ENCODE peak calls at places on chromosomes 7 and 10, in seven cellular contexts. R is H1, E is endothelial cell of umbilical vein, U is HCT116, B is GM12878, A is HepG2, C is SK-N-SH. M is an unnamed sample.

GRCh38 chr7:5424689-5425506 is 1.3 kb upstream of the TNRC18 start:
- DNase-seq in R (no peak), E (peak), U (no peak), B (no peak), A (peak), C (no peak), M (no peak)

GRCh38 chr7:95776561-95777185 is 4.3 kb downstream of the DYNC1I1 start:
- DNase-seq in R (no peak), E (no peak), U (no peak), B (no peak), A (no peak), C (no peak), M (no peak)

GRCh38 chr10:72340911-72341310 is 13.8 kb downstream of the DNAJB12 start:
- DNase-seq in R (no peak), E (no peak), U (no peak), B (no peak), A (no peak), C (no peak), M (no peak)

GRCh38 chr7:108459922-108460551 is 3.8 kb upstream of the NRCAM start:
- DNase-seq in R (no peak), E (peak), U (peak), B (no peak), A (peak), C (peak), M (peak)

GRCh38 chr10:85060944-85061343 is 732.6 kb downstream of the CCSER2 start:
- DNase-seq in R (no peak), E (no peak), U (no peak), B (no peak), A (no peak), C (no peak), M (no peak)

GRCh38 chr7:106563466-106564150 is 97.3 kb downstream of the CCDC71L start:
- DNase-seq in R (no peak), E (no peak), U (no peak), B (no peak), A (no peak), C (no peak), M (peak)

GRCh38 chr10:99920901-99921300 is 88.8 kb downstream of the DNMBP start:
- DNase-seq in R (no peak), E (peak), U (no peak), B (no peak), A (no peak), C (no peak), M (no peak)

GRCh38 chr7:1829111-1829510 is 159.0 kb downstream of the ELFN1 start:
- DNase-seq in R (no peak), E (no peak), U (no peak), B (no peak), A (no peak), C (no peak), M (no peak)

GRCh38 chr10:72320676-72321247 is 34.0 kb downstream of the DNAJB12 start:
- DNase-seq in R (peak), E (peak), U (peak), B (peak), A (peak), C (peak), M (peak)

GRCh38 chr10:109877546-109877945 is 45.8 kb downstream of the XPNPEP1 start:
- DNase-seq in R (no peak), E (no peak), U (no peak), B (no peak), A (no peak), C (no peak), M (no peak)

DNA sequence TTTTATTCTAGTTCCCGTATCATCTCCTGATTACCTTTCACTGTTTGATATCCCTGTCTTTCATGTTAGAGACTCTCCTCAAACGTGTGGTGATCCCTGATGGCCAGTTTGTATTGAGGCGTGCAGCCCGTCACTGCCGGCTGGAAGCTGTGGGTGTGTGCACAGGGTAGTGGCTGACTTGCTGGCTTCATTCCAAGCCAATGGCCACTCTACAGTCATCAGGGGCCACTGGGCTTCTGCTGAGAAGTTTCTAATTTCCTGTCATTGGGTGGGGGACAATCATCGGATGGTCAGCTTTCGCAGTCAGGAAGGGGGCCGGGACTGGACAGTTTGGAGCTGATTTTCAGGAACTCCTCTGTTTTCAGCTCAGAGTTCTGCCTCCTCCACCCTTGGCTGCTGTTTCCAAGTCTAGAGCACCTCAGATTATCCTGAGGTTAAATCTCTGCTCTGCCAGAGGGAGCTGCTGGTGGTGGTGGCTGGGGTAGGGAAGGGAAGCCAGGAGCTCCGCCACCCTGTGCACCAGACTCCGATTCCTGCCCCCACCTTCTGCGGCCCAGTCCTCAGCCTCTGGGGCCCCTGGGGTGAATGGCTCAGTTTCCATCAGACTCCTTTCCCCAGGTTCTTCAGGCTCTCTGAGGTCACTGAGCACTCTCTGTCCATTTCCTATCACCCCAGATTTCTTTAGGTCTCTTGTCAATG is 34.9 kb downstream of the BAIAP2L1 start:
- DNase-seq in R (no peak), E (peak), U (no peak), B (no peak), A (no peak), C (no peak), M (peak)
- TF ChIP-seq POLR2AphosphoS5 in R (no peak), E (no peak), U (no peak), B (no peak), A (no peak), C (no peak), M (no peak)

DNA sequence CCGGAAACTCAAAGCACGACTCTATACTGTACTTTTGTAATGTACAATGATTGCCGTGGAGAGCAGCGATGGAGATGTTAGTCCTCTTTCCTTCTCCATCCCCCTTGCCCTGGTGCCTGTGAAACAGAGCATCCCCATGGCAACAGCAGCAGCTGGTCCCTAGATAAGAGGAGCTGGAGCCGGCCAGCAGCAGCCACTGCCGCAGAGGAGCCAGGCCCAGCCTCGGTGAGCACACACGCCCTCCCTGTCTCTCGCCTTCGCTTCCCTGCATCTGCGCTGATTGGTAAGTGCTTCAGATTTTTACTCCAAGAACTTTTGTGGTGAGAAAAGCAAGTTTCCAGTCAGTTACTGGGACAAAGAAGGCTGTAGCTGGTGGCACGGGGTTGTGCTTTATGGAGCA is at the start of gene PPP1R17:
- DNase-seq in R (no peak), E (no peak), U (no peak), B (no peak), A (no peak), C (peak), M (peak)
- TF ChIP-seq MAX in R (no peak), E (no peak), U (no peak), B (no peak), A (no peak), C (no peak), M (no peak)

DNA sequence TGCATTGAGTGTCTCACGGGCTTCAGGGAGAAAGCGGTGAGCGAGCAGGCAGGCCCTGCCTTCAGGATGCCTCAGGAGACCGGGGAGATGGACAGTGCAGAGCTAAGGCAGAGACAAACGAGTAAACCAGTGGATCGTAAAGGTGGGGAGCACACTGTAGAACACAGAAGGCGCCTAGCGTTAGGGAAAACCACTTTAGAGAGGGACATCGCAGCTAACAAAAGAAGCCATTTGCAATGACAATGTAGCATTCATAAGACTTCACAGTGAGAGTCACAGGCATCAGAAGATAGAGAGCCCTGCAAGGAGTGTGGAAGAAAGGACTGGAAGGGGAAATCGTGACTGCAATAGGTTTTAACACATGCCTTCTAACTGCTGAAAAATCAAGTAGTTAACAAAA is 54.9 kb upstream of the TMEM273 start:
- DNase-seq in R (peak), E (no peak), U (no peak), B (no peak), A (no peak), C (no peak), M (no peak)
- TF ChIP-seq POLR2AphosphoS5 in R (peak), E (no peak), U (no peak), B (no peak), A (no peak), C (no peak), M (no peak)

DNA sequence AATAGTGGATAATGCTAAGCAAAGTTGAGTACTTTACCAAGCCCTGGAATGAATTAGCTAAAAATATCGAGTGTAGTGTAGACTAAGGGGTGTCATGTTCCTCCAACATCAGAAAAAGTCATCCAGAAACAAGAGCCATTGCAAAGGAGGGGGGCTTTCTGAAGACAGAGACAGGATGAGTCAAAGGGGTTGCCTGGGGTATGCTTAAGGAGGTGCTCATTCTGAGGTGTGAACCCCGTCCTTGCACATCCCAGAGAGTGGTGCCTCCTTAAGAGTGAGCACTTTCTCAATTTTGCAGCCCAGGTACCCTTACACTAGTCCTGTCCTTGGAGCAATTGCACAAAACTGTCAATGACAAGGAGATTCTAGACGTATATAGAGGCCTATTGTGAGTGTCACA is 43.1 kb upstream of the C10orf71 start:
- DNase-seq in R (no peak), E (no peak), U (no peak), B (no peak), A (no peak), C (no peak), M (no peak)
- TF ChIP-seq MAX in R (no peak), E (no peak), U (no peak), B (no peak), A (no peak), C (no peak), M (no peak)

GRCh38 chr10:43350686-43351085 is 20.8 kb upstream of the FXYD4 start:
- DNase-seq in R (no peak), E (no peak), U (no peak), B (no peak), A (no peak), C (peak), M (no peak)
- TF ChIP-seq POLR2AphosphoS5 in R (no peak), E (no peak), U (no peak), B (no peak), A (no peak), C (no peak), M (no peak)

GRCh38 chr7:94412762-94413322 is 18.1 kb downstream of the COL1A2 start:
- DNase-seq in R (no peak), E (no peak), U (no peak), B (no peak), A (no peak), C (no peak), M (no peak)

GRCh38 chr7:94417261-94417660 is 22.6 kb downstream of the COL1A2 start:
- DNase-seq in R (no peak), E (no peak), U (no peak), B (no peak), A (no peak), C (no peak), M (no peak)

GRCh38 chr7:94417921-94418320 is 23.2 kb downstream of the COL1A2 start:
- DNase-seq in R (no peak), E (no peak), U (no peak), B (no peak), A (no peak), C (no peak), M (no peak)

GRCh38 chr7:94410471-94411466 is 16.1 kb downstream of the COL1A2 start:
- DNase-seq in R (no peak), E (no peak), U (no peak), B (no peak), A (no peak), C (peak), M (no peak)

DNA sequence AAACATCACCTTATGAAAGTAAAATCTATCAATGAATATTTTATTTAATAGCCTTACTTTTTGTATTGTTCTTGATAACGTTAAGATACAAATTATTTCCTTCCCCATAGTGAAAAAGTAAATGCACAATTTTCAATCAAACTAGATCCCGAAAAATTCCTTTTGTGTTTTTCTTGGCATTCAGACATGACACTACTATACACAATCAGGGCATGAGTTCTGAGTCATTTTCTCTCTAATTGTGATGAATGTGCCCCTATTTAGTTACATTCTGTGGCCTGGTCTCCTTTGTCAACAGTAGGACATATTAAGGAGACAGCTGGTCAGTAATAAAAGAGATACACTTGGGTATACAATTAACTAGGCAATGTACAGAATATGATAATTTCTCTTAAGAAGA is 19.8 kb downstream of the COL1A2 start:
- DNase-seq in R (no peak), E (peak), U (no peak), B (no peak), A (no peak), C (no peak), M (no peak)
- TF ChIP-seq MAX in R (no peak), E (no peak), U (no peak), B (no peak), A (no peak), C (no peak), M (no peak)

M was measured in K562.